ENCODE peak calls at places on chromosomes 16 and 17, in ten cellular contexts. D is SK-N-SH; K is CD8-positive, alpha-beta T cell; A is aorta; J is Caco-2; C is CD4-positive, alpha-beta memory T cell; X is neuronal stem cell; S is A673; M is MM.1S; R is body of pancreas. O is an unnamed sample.

GRCh38 chr16:47258874-47259461 is 115.2 kb upstream of the NETO2 start:
- DNase-seq in D (peak; percentile 42), K (no peak), A (no peak), J (peak; percentile 36), C (no peak), X (no peak), S (peak; percentile 56), M (peak; percentile 36), R (no peak), O (no peak)

GRCh38 chr17:66786101-66786500 is 48.8 kb upstream of the CACNG5 start:
- DNase-seq in D (no peak), K (no peak), A (no peak), J (no peak), C (no peak), X (no peak), S (no peak), M (no peak), R (no peak), O (no peak)

GRCh38 chr16:19463468-19464315 is 46.0 kb downstream of the TMC5 start:
- DNase-seq in D (no peak), K (no peak), A (no peak), J (no peak), C (no peak), X (no peak), S (no peak), M (no peak), R (no peak), O (no peak)

GRCh38 chr16:57472665-57473060 is 10.2 kb downstream of the POLR2C start:
- DNase-seq in D (peak; percentile 81), K (no peak), A (no peak), J (no peak), C (no peak), X (no peak), S (peak; percentile 72), M (no peak), R (no peak), O (no peak)

GRCh38 chr16:55474821-55475220 is 4.2 kb upstream of the MMP2 start:
- DNase-seq in D (no peak), K (no peak), A (no peak), J (no peak), C (no peak), X (no peak), S (no peak), M (no peak), R (no peak), O (no peak)

GRCh38 chr16:55671974-55672280 is 16.1 kb downstream of the SLC6A2 start:
- DNase-seq in D (no peak), K (no peak), A (peak; percentile 62), J (no peak), C (no peak), X (no peak), S (no peak), M (no peak), R (no peak), O (no peak)

GRCh38 chr16:30416624-30417298 is 9.4 kb downstream of the ZNF771 start:
- DNase-seq in D (no peak), K (no peak), A (no peak), J (no peak), C (no peak), X (no peak), S (no peak), M (no peak), R (no peak), O (no peak)

GRCh38 chr16:57507414-57508083 is 21.3 kb upstream of the DOK4 start:
- DNase-seq in D (peak; percentile 82), K (no peak), A (no peak), J (no peak), C (no peak), X (no peak), S (no peak), M (no peak), R (no peak), O (no peak)

GRCh38 chr17:44362964-44363612 is 565 bp downstream of the FAM171A2 start:
- DNase-seq in D (peak; percentile 89), K (no peak), A (peak; percentile 79), J (peak; percentile 37), C (peak; percentile 21), X (no peak), S (peak; percentile 26), M (no peak), R (no peak), O (no peak)

GRCh38 chr17:48558057-48558456 is 13.1 kb upstream of the HOXB2 start:
- DNase-seq in D (no peak), K (no peak), A (no peak), J (no peak), C (no peak), X (no peak), S (no peak), M (no peak), R (no peak), O (no peak)

GRCh38 chr17:68182016-68182315 is 65.9 kb upstream of the AMZ2 start:
- DNase-seq in D (no peak), K (no peak), A (no peak), J (no peak), C (no peak), X (no peak), S (no peak), M (no peak), R (no peak), O (no peak)

GRCh38 chr17:42122371-42123303 is at the start of gene HSPB9:
- DNase-seq in D (no peak), K (no peak), A (peak; percentile 84), J (no peak), C (no peak), X (no peak), S (no peak), M (no peak), R (peak; percentile 94), O (no peak)

DNA sequence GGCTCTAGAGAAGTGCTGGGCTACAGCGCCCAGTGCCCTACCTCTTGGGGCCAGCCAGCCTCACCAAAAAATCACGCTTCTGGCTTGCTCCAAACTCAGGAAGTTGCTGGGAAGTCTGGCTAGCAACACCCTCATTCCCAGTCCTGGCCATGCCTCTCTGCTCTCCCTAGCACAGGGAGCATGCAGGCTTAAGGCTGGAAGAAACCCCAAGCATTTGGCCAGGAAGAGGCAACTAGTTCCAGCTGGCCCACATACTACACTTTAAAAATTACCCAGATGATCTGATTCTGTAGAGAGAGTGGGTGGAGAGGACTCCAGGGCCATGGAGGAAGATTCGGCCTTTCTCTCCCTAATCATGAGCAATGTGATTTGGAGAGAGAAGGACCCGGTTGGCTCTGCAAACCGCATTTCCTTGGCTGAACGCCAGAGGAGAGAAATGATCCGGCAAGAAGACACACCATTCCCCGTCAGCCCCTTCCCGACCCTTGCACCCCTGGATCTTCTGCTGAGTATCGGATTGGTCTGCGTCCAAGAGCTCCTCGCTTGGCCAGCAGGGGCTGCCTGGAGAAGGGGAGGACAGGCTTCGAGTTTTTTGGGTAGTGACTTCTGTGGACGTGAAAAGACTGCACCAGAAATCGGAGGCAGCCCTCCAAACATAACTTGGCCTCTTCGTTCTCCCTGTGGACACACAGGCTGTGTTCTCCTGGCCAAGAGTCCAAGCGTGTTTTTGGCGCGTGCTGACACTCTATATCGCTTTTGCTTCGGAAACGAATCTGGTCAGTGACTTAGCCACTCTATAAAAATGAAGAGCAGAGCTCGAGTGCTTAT is 406.3 kb downstream of the WWOX start:
- DNase-seq in D (no peak), K (no peak), A (peak; percentile 85), J (peak; percentile 34), C (no peak), X (no peak), S (no peak), M (no peak), R (peak; percentile 52), O (no peak)
- H3K4me1 ChIP-seq in D (no peaks in the 10 kb centered on the region), K (no peaks in the 10 kb centered on the region), A (peaks cover 4% of the 10 kb centered on the region), J (peaks cover 5% of the 10 kb centered on the region), C (no peaks in the 10 kb centered on the region), X (peaks cover 14% of the 10 kb centered on the region), S (no peaks in the 10 kb centered on the region), M (no peaks in the 10 kb centered on the region), R (no peaks in the 10 kb centered on the region), O (peaks cover 27% of the 10 kb centered on the region)

DNA sequence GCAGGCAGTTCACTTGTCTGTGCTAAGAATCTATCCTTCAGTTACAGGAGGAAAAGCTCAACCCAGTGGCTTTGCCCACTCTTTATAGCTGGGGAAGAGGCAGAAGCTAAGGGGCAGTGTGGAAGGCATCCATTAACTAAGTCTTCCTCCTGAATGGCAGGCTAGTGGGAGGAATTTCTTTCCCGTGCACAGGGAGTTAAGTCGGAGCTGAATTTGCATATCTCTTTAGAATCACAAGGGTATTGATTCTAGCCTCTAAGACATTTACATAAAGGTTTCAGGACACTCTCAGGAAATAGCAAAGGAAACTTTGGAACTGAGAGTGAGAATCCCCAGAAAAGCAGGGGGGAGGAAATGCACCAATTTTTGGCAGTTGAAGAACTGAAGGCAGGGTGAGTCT is 245.6 kb downstream of the CA10 start:
- DNase-seq in D (no peak), K (no peak), A (no peak), J (no peak), C (no peak), X (no peak), S (no peak), M (no peak), R (no peak), O (no peak)
- H3K4me3 ChIP-seq in D (no peak overlapping the region), K (no peak overlapping the region), A (no peak overlapping the region), J (no peak overlapping the region), C (no peak overlapping the region), X (no peak overlapping the region), S (no peak overlapping the region), M (no peak overlapping the region), R (no peak overlapping the region), O (no peak overlapping the region)

GRCh38 chr17:79159471-79159870 is 84.8 kb downstream of the ENGASE start:
- DNase-seq in D (no peak), K (no peak), A (no peak), J (no peak), C (no peak), X (no peak), S (no peak), M (no peak), R (no peak), O (no peak)
- H3K27me3 ChIP-seq in D (peaks cover 29% of the 10 kb centered on the region), K (no peaks in the 10 kb centered on the region), A (no peaks in the 10 kb centered on the region), J (peaks cover 3% of the 10 kb centered on the region), C (no peaks in the 10 kb centered on the region), X (peaks cover 58% of the 10 kb centered on the region), S (peaks cover 77% of the 10 kb centered on the region), M (peaks cover 98% of the 10 kb centered on the region), R (no peaks in the 10 kb centered on the region), O (no peaks in the 10 kb centered on the region)

GRCh38 chr17:38444151-38444550 is 15.9 kb downstream of the ARHGAP23 start:
- DNase-seq in D (peak; percentile 91), K (peak; percentile 53), A (peak; percentile 88), J (peak; percentile 83), C (peak; percentile 41), X (no peak), S (peak; percentile 67), M (peak; percentile 73), R (peak; percentile 61), O (no peak)
- H3K4me1 ChIP-seq in D (peaks cover 17% of the 10 kb centered on the region), K (peaks cover 7% of the 10 kb centered on the region), A (peaks cover 2% of the 10 kb centered on the region), J (peaks cover 19% of the 10 kb centered on the region), C (peaks cover 8% of the 10 kb centered on the region), X (peaks cover 4% of the 10 kb centered on the region), S (no peaks in the 10 kb centered on the region), M (peaks cover 36% of the 10 kb centered on the region), R (peaks cover 6% of the 10 kb centered on the region), O (peaks cover 25% of the 10 kb centered on the region)